ENCODE peak calls at places on chromosome 3, in nine cellular contexts. One of them, this sample, is unnamed.

GRCh38 chr3:174495928-174496327 is 363.2 kb upstream of the NAALADL2 start:
- DNase-seq in hepatocyte: no peak
- DNase-seq in IMR-90: peak; percentile 17
- DNase-seq in thoracic aorta: no peak
- DNase-seq in sigmoid colon: no peak
- DNase-seq in body of pancreas: no peak
- DNase-seq in fibroblast of lung: peak; percentile 69
- DNase-seq in A549: no peak
- DNase-seq in pancreas: no peak
- DNase-seq in this sample: no peak

GRCh38 chr3:27728195-27729087 is 6.3 kb upstream of the EOMES start:
- DNase-seq in pancreas: no peak
- DNase-seq in fibroblast of lung: no peak
- DNase-seq in sigmoid colon: no peak
- DNase-seq in thoracic aorta: no peak
- DNase-seq in A549: no peak
- DNase-seq in IMR-90: no peak
- DNase-seq in body of pancreas: no peak
- DNase-seq in hepatocyte: no peak
- DNase-seq in this sample: no peak

GRCh38 chr3:29430558-29430971 is 149.7 kb downstream of the RBMS3 start:
- DNase-seq in sigmoid colon: no peak
- DNase-seq in body of pancreas: no peak
- DNase-seq in A549: peak; percentile 9
- DNase-seq in hepatocyte: no peak
- DNase-seq in thoracic aorta: no peak
- DNase-seq in pancreas: no peak
- DNase-seq in fibroblast of lung: peak; percentile 51
- DNase-seq in IMR-90: peak; percentile 75
- DNase-seq in this sample: peak; percentile 78

GRCh38 chr3:36707623-36708409 is 56.5 kb downstream of the DCLK3 start:
- DNase-seq in IMR-90: peak; percentile 65
- DNase-seq in sigmoid colon: no peak
- DNase-seq in thoracic aorta: no peak
- DNase-seq in pancreas: no peak
- DNase-seq in fibroblast of lung: peak; percentile 47
- DNase-seq in A549: peak; percentile 90
- DNase-seq in body of pancreas: no peak
- DNase-seq in hepatocyte: no peak
- DNase-seq in this sample: peak; percentile 18

GRCh38 chr3:134299185-134299887 is 48.7 kb upstream of the RYK start:
- DNase-seq in A549: no peak
- DNase-seq in pancreas: no peak
- DNase-seq in hepatocyte: peak; percentile 46
- DNase-seq in thoracic aorta: no peak
- DNase-seq in sigmoid colon: no peak
- DNase-seq in body of pancreas: no peak
- DNase-seq in IMR-90: peak; percentile 53
- DNase-seq in fibroblast of lung: peak; percentile 65
- DNase-seq in this sample: no peak

GRCh38 chr3:66106788-66107187 is 68.1 kb upstream of the MAGI1 start:
- DNase-seq in A549: no peak
- DNase-seq in thoracic aorta: no peak
- DNase-seq in body of pancreas: no peak
- DNase-seq in hepatocyte: no peak
- DNase-seq in pancreas: no peak
- DNase-seq in IMR-90: peak; percentile 32
- DNase-seq in fibroblast of lung: no peak
- DNase-seq in sigmoid colon: no peak
- DNase-seq in this sample: no peak

GRCh38 chr3:30659270-30660127 is 53.1 kb downstream of the TGFBR2 start:
- DNase-seq in hepatocyte: peak; percentile 31
- DNase-seq in pancreas: no peak
- DNase-seq in sigmoid colon: no peak
- DNase-seq in IMR-90: peak; percentile 97
- DNase-seq in A549: peak; percentile 81
- DNase-seq in body of pancreas: no peak
- DNase-seq in fibroblast of lung: peak; percentile 91
- DNase-seq in thoracic aorta: no peak
- DNase-seq in this sample: peak; percentile 98

GRCh38 chr3:169171739-169172138 is 491.8 kb downstream of the MECOM start:
- DNase-seq in hepatocyte: no peak
- DNase-seq in thoracic aorta: no peak
- DNase-seq in A549: no peak
- DNase-seq in body of pancreas: no peak
- DNase-seq in sigmoid colon: no peak
- DNase-seq in IMR-90: no peak
- DNase-seq in fibroblast of lung: no peak
- DNase-seq in pancreas: no peak
- DNase-seq in this sample: no peak

GRCh38 chr3:126525853-126526667 is 2.1 kb downstream of the CHST13 start:
- DNase-seq in thoracic aorta: no peak
- DNase-seq in A549: no peak
- DNase-seq in body of pancreas: no peak
- DNase-seq in pancreas: no peak
- DNase-seq in hepatocyte: no peak
- DNase-seq in sigmoid colon: peak; percentile 24
- DNase-seq in IMR-90: no peak
- DNase-seq in fibroblast of lung: no peak
- DNase-seq in this sample: no peak

GRCh38 chr3:50605901-50606326 is 5.7 kb downstream of the CISH start:
- DNase-seq in fibroblast of lung: no peak
- DNase-seq in A549: no peak
- DNase-seq in body of pancreas: no peak
- DNase-seq in IMR-90: no peak
- DNase-seq in sigmoid colon: no peak
- DNase-seq in hepatocyte: no peak
- DNase-seq in thoracic aorta: no peak
- DNase-seq in pancreas: no peak
- DNase-seq in this sample: no peak

GRCh38 chr3:187999821-188000220 is 154.1 kb upstream of the LPP start:
- DNase-seq in A549: no peak
- DNase-seq in IMR-90: no peak
- DNase-seq in pancreas: no peak
- DNase-seq in fibroblast of lung: no peak
- DNase-seq in sigmoid colon: no peak
- DNase-seq in hepatocyte: no peak
- DNase-seq in body of pancreas: no peak
- DNase-seq in thoracic aorta: no peak
- DNase-seq in this sample: no peak

GRCh38 chr3:14623569-14624051 is 28.0 kb upstream of the CCDC174 start:
- DNase-seq in hepatocyte: no peak
- DNase-seq in thoracic aorta: no peak
- DNase-seq in pancreas: no peak
- DNase-seq in body of pancreas: no peak
- DNase-seq in IMR-90: no peak
- DNase-seq in fibroblast of lung: no peak
- DNase-seq in sigmoid colon: no peak
- DNase-seq in A549: no peak
- DNase-seq in this sample: no peak

GRCh38 chr3:45690331-45691035 is 1.3 kb downstream of the SACM1L start:
- DNase-seq in IMR-90: no peak
- DNase-seq in pancreas: no peak
- DNase-seq in thoracic aorta: no peak
- DNase-seq in fibroblast of lung: no peak
- DNase-seq in body of pancreas: no peak
- DNase-seq in sigmoid colon: no peak
- DNase-seq in hepatocyte: no peak
- DNase-seq in A549: no peak
- DNase-seq in this sample: peak; percentile 48
- TF ChIP-seq CTCF in IMR-90: no peak
- TF ChIP-seq CTCF in pancreas: no peak
- TF ChIP-seq CTCF in thoracic aorta: no peak
- TF ChIP-seq CTCF in fibroblast of lung: no peak
- TF ChIP-seq CTCF in body of pancreas: no peak
- TF ChIP-seq CTCF in sigmoid colon: no peak
- TF ChIP-seq CTCF in hepatocyte: no peak
- TF ChIP-seq CTCF in A549: no peak
- TF ChIP-seq CTCF in this sample: no peak

DNA sequence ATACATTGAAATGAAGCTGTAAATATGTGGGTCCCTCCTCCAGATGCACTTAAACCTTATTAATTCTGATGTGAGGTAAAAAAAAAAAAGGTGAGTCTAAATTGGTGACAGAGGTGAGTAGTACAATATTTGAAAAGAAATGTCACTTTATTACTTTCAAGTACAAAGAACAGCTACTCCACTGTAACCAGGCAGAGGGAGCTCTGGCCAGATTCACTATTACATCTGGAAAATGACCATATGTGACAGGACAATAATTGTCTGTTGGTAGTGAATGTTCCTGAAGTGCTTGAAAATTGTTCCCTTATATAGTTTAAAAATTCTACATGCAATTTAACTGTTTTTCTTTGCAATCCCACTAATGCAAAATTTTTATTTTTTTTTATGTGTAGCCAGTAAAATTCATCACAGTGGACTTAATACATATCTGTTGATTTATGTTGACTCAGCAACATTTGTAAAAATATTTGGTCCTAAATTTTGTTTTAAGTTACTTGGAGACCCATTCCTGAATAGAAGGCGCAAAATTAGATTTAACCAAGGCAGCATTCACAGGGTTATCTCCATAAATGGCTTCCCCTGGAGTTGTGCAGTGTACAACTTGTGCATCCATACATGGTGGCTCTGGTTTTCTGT is 231.9 kb upstream of the TBC1D5 start:
- DNase-seq in fibroblast of lung: peak; percentile 4
- DNase-seq in body of pancreas: no peak
- DNase-seq in A549: no peak
- DNase-seq in IMR-90: peak; percentile 1
- DNase-seq in pancreas: no peak
- DNase-seq in hepatocyte: no peak
- DNase-seq in sigmoid colon: no peak
- DNase-seq in thoracic aorta: no peak
- DNase-seq in this sample: no peak
- H3K4me1 ChIP-seq in fibroblast of lung: no peaks in the 10 kb centered on the region
- H3K4me1 ChIP-seq in body of pancreas: peaks cover 10% of the 10 kb centered on the region
- H3K4me1 ChIP-seq in A549: peaks cover 17% of the 10 kb centered on the region
- H3K4me1 ChIP-seq in IMR-90: no peaks in the 10 kb centered on the region
- H3K4me1 ChIP-seq in pancreas: no peaks in the 10 kb centered on the region
- H3K4me1 ChIP-seq in hepatocyte: peaks cover 14% of the 10 kb centered on the region
- H3K4me1 ChIP-seq in sigmoid colon: peaks cover 42% of the 10 kb centered on the region
- H3K4me1 ChIP-seq in thoracic aorta: no peaks in the 10 kb centered on the region
- H3K4me1 ChIP-seq in this sample: no peaks in the 10 kb centered on the region

GRCh38 chr3:171044828-171045793 is 18.6 kb upstream of the SLC2A2 start:
- DNase-seq in pancreas: no peak
- DNase-seq in sigmoid colon: no peak
- DNase-seq in body of pancreas: no peak
- DNase-seq in A549: peak; percentile 81
- DNase-seq in thoracic aorta: no peak
- DNase-seq in hepatocyte: peak; percentile 59
- DNase-seq in IMR-90: peak; percentile 80
- DNase-seq in fibroblast of lung: peak; percentile 78
- DNase-seq in this sample: peak; percentile 84

GRCh38 chr3:171038342-171038741 is 11.8 kb upstream of the SLC2A2 start:
- DNase-seq in fibroblast of lung: no peak
- DNase-seq in hepatocyte: no peak
- DNase-seq in sigmoid colon: no peak
- DNase-seq in IMR-90: no peak
- DNase-seq in body of pancreas: no peak
- DNase-seq in thoracic aorta: no peak
- DNase-seq in pancreas: no peak
- DNase-seq in A549: no peak
- DNase-seq in this sample: no peak

GRCh38 chr3:171044384-171044783 is 17.9 kb upstream of the SLC2A2 start:
- DNase-seq in thoracic aorta: no peak
- DNase-seq in hepatocyte: no peak
- DNase-seq in pancreas: no peak
- DNase-seq in fibroblast of lung: no peak
- DNase-seq in A549: no peak
- DNase-seq in IMR-90: no peak
- DNase-seq in body of pancreas: no peak
- DNase-seq in sigmoid colon: no peak
- DNase-seq in this sample: no peak

DNA sequence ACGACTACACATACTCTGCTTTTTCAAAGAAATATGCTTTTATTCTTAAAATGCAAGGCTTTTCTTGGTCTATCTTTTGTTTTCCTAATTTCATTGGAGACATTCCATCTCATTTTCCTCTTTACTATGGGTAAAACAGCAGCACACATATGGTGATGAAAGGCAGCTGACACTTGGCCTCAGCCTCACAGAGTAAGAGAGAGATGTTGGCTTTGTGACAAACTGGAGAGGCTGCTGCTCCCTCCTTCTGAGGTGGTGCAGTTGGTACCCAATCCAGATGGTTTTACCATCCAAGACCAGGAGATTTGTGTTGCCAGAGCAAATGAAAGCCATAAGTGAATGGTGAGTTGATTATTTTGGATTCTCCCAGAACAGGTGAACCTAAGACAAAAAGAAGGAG is 13.2 kb upstream of the SLC2A2 start:
- DNase-seq in fibroblast of lung: no peak
- DNase-seq in body of pancreas: no peak
- DNase-seq in sigmoid colon: no peak
- DNase-seq in pancreas: no peak
- DNase-seq in IMR-90: no peak
- DNase-seq in A549: no peak
- DNase-seq in hepatocyte: no peak
- DNase-seq in thoracic aorta: no peak
- DNase-seq in this sample: no peak
- H3K27ac ChIP-seq in fibroblast of lung: no peak overlapping the region
- H3K27ac ChIP-seq in body of pancreas: no peak overlapping the region
- H3K27ac ChIP-seq in sigmoid colon: no peak overlapping the region
- H3K27ac ChIP-seq in pancreas: no peak overlapping the region
- H3K27ac ChIP-seq in IMR-90: no peak overlapping the region
- H3K27ac ChIP-seq in A549: no peak overlapping the region
- H3K27ac ChIP-seq in hepatocyte: no peak overlapping the region
- H3K27ac ChIP-seq in thoracic aorta: no peak overlapping the region
- H3K27ac ChIP-seq in this sample: no peak overlapping the region

DNA sequence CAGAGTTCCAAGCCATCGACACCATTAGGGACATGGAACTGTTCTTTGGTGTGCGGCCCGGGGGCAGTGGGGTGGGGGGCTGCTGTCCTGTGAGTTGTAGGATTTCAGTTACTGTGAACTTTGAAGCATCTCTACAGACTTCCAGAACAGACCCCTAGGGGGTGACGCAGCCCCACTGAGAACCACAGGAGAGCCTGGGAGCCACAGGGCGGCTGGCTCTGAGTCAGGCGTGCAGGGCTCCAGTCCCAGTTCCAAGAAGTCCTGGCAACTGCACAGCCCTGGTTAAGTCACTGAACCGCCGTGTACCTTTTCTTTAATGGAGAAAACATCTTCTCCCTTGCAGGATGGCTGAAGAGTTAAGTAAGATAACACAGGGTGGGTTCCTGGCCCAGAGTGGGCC is 23.5 kb upstream of the LRTM1 start:
- DNase-seq in hepatocyte: peak; percentile 86
- DNase-seq in fibroblast of lung: peak; percentile 90
- DNase-seq in thoracic aorta: peak; percentile 7
- DNase-seq in IMR-90: peak; percentile 93
- DNase-seq in sigmoid colon: peak; percentile 90
- DNase-seq in pancreas: peak; percentile 37
- DNase-seq in body of pancreas: peak; percentile 64
- DNase-seq in A549: peak; percentile 3
- DNase-seq in this sample: peak; percentile 88
- TF ChIP-seq CTCF in hepatocyte: peak; percentile 63
- TF ChIP-seq CTCF in fibroblast of lung: peak; percentile 85
- TF ChIP-seq CTCF in thoracic aorta: peak; percentile 56
- TF ChIP-seq CTCF in IMR-90: peak; percentile 92
- TF ChIP-seq CTCF in sigmoid colon: peak; percentile 67
- TF ChIP-seq CTCF in pancreas: no peak
- TF ChIP-seq CTCF in body of pancreas: peak; percentile 42
- TF ChIP-seq CTCF in A549: no peak
- TF ChIP-seq CTCF in this sample: peak; percentile 74

GRCh38 chr3:189330066-189330465 is 158.3 kb downstream of the TPRG1 start:
- DNase-seq in sigmoid colon: no peak
- DNase-seq in IMR-90: no peak
- DNase-seq in hepatocyte: no peak
- DNase-seq in body of pancreas: no peak
- DNase-seq in pancreas: no peak
- DNase-seq in fibroblast of lung: no peak
- DNase-seq in A549: no peak
- DNase-seq in thoracic aorta: no peak
- DNase-seq in this sample: no peak
- H3K4me1 ChIP-seq in sigmoid colon: no peaks in the 10 kb centered on the region
- H3K4me1 ChIP-seq in IMR-90: no peaks in the 10 kb centered on the region
- H3K4me1 ChIP-seq in hepatocyte: peaks cover 8% of the 10 kb centered on the region
- H3K4me1 ChIP-seq in body of pancreas: no peaks in the 10 kb centered on the region
- H3K4me1 ChIP-seq in pancreas: no peaks in the 10 kb centered on the region
- H3K4me1 ChIP-seq in fibroblast of lung: no peaks in the 10 kb centered on the region
- H3K4me1 ChIP-seq in A549: peaks cover 20% of the 10 kb centered on the region
- H3K4me1 ChIP-seq in thoracic aorta: peaks cover 2% of the 10 kb centered on the region
- H3K4me1 ChIP-seq in this sample: peaks cover 3% of the 10 kb centered on the region

This sample was measured in astrocyte.